ENCODE peak calls at places on chromosomes 4 and X, in seven cellular contexts. D is EH; V is activated CD4-positive, alpha-beta T cell treated with anti-CD3 and anti-CD28 coated beads, Interleukin-2, amount 50 U/mL, for 1 hour; G is RPMI7951; A is activated T-cell treated with anti-CD3 and anti-CD28 coated beads, Interleukin-2, amount 50 U/mL, for 1 hour; T is ovary; E is keratinocyte. Q is an unnamed sample.

GRCh38 chr4:105399535-105400161 is 74.2 kb downstream of the PPA2 start:
- DNase-seq in D (peak), V (no peak), G (peak), A (no peak), T (no peak), E (no peak), Q (no peak)

GRCh38 chr4:878796-879729 is 53.1 kb downstream of the GAK start:
- DNase-seq in D (no peak), V (peak), G (no peak), A (peak), T (no peak), E (no peak), Q (peak)

GRCh38 chr4:169225058-169225751 is 45.6 kb downstream of the SH3RF1 start:
- DNase-seq in D (peak), V (no peak), G (peak), A (no peak), T (no peak), E (peak), Q (no peak)

GRCh38 chr4:182354867-182355266 is 111.7 kb downstream of the TENM3 start:
- DNase-seq in D (peak), V (no peak), G (peak), A (no peak), T (no peak), E (no peak), Q (no peak)

GRCh38 chr4:99473131-99473530 is 37.7 kb upstream of the C4orf17 start:
- DNase-seq in D (peak), V (no peak), G (peak), A (no peak), T (no peak), E (no peak), Q (no peak)

GRCh38 chr4:140993969-140994459 is 139.3 kb downstream of the RNF150 start:
- DNase-seq in D (no peak), V (no peak), G (no peak), A (no peak), T (no peak), E (no peak), Q (no peak)

GRCh38 chrX:19332983-19333382 is 10.7 kb upstream of the PDHA1 start:
- DNase-seq in D (peak), V (no peak), G (peak), A (no peak), T (no peak), E (no peak), Q (no peak)

GRCh38 chrX:112714357-112714918 is 34.7 kb upstream of the LHFPL1 start:
- DNase-seq in D (no peak), V (no peak), G (no peak), A (no peak), T (no peak), E (no peak), Q (no peak)

GRCh38 chr4:168387091-168387490 is 68.5 kb upstream of the DDX60 start:
- DNase-seq in D (no peak), V (no peak), G (no peak), A (no peak), T (no peak), E (no peak), Q (no peak)

GRCh38 chr4:48653217-48654014 is 126.7 kb downstream of the FRYL start:
- DNase-seq in D (peak), V (peak), G (peak), A (no peak), T (peak), E (no peak), Q (no peak)

GRCh38 chrX:129188223-129188622 is 335.1 kb downstream of the SMARCA1 start:
- DNase-seq in D (no peak), V (no peak), G (no peak), A (no peak), T (no peak), E (no peak), Q (no peak)

GRCh38 chr4:74252933-74253332 is 55.3 kb upstream of the EPGN start:
- DNase-seq in D (no peak), V (no peak), G (no peak), A (no peak), T (no peak), E (no peak), Q (no peak)

GRCh38 chr4:156954598-156954997 is 17.0 kb downstream of the PDGFC start:
- DNase-seq in D (peak), V (no peak), G (peak), A (no peak), T (no peak), E (no peak), Q (no peak)

GRCh38 chrX:24661292-24661691 is 14.1 kb upstream of the PCYT1B start:
- DNase-seq in D (no peak), V (no peak), G (no peak), A (no peak), T (no peak), E (no peak), Q (no peak)

GRCh38 chr4:95798727-95799126 is 41.2 kb upstream of the PDHA2 start:
- DNase-seq in D (no peak), V (no peak), G (no peak), A (no peak), T (no peak), E (no peak), Q (no peak)

GRCh38 chr4:184427687-184428086 is 46.7 kb downstream of the IRF2 start:
- DNase-seq in D (no peak), V (no peak), G (no peak), A (no peak), T (no peak), E (no peak), Q (no peak)

GRCh38 chrX:13996650-13997049 is 33.0 kb downstream of the GEMIN8 start:
- DNase-seq in D (no peak), V (no peak), G (no peak), A (no peak), T (no peak), E (no peak), Q (no peak)

GRCh38 chr4:28360681-28361080 is 1500.0 kb downstream of the STIM2 start:
- DNase-seq in D (no peak), V (no peak), G (no peak), A (no peak), T (no peak), E (no peak), Q (no peak)

GRCh38 chrX:37590047-37590446 is 18.6 kb downstream of the LANCL3 start:
- DNase-seq in D (no peak), V (no peak), G (no peak), A (no peak), T (no peak), E (no peak), Q (no peak)

GRCh38 chrX:115367956-115368355 is 78.4 kb downstream of the LUZP4 start:
- DNase-seq in D (peak), V (no peak), G (peak), A (no peak), T (no peak), E (no peak), Q (no peak)

GRCh38 chr4:159137176-159137575 is 34.3 kb downstream of the RAPGEF2 start:
- DNase-seq in D (no peak), V (no peak), G (no peak), A (no peak), T (no peak), E (no peak), Q (no peak)

GRCh38 chr4:52059372-52059771 is 8.3 kb downstream of the SPATA18 start:
- DNase-seq in D (peak), V (no peak), G (peak), A (no peak), T (no peak), E (peak), Q (no peak)

GRCh38 chr4:145935253-145936141 is 3.1 kb downstream of the ZNF827 start:
- DNase-seq in D (no peak), V (no peak), G (peak), A (peak), T (peak), E (no peak), Q (no peak)

GRCh38 chrX:16772460-16772859 is 13.8 kb upstream of the TXLNG start:
- DNase-seq in D (no peak), V (no peak), G (no peak), A (no peak), T (no peak), E (no peak), Q (no peak)

GRCh38 chr4:40448875-40449274 is 113.7 kb downstream of the CHRNA9 start:
- DNase-seq in D (no peak), V (no peak), G (no peak), A (no peak), T (no peak), E (no peak), Q (no peak)

GRCh38 chr4:48603366-48604003 is 113.4 kb downstream of the ZAR1 start:
- DNase-seq in D (peak), V (no peak), G (no peak), A (no peak), T (no peak), E (no peak), Q (no peak)

Q was measured in activated naive CD4-positive, alpha-beta T cell.